ENCODE peak calls at places on chromosomes 6 and 20, in six cellular contexts. J is retinal pigment epithelial cell, U is GM12865, O is tibial nerve, K is transverse colon, X is heart right ventricle. M is an unnamed sample.

GRCh38 chr6:152981219-152981618 is 1.6 kb downstream of the FBXO5 start:
- DNase-seq in O (no peak), X (no peak), U (no peak), K (no peak), J (no peak), M (no peak)

GRCh38 chr6:305371-306206 is 13.3 kb downstream of the DUSP22 start:
- DNase-seq in K (no peak), J (no peak), O (no peak), U (peak), X (no peak), M (no peak)

GRCh38 chr6:7781240-7781639 is 55.3 kb downstream of the BMP6 start:
- DNase-seq in X (no peak), K (no peak), U (peak), O (no peak), J (no peak), M (no peak)

GRCh38 chr6:158476389-158476788 is 83.5 kb upstream of the TMEM181 start:
- DNase-seq in U (peak), K (no peak), O (no peak), J (no peak), X (no peak), M (no peak)

GRCh38 chr6:159094444-159095252 is 49.9 kb upstream of the TAGAP start:
- DNase-seq in X (no peak), U (peak), J (no peak), O (no peak), K (peak), M (no peak)

GRCh38 chr6:161246725-161247124 is 27.1 kb downstream of the AGPAT4 start:
- DNase-seq in J (no peak), K (no peak), U (no peak), O (no peak), X (no peak), M (peak)

GRCh38 chr6:46963626-46964025 is 41.9 kb upstream of the ADGRF5 start:
- DNase-seq in O (no peak), J (no peak), X (no peak), K (no peak), U (no peak), M (no peak)

GRCh38 chr20:17896247-17896723 is 72.3 kb downstream of the SNX5 start:
- DNase-seq in O (no peak), K (no peak), X (no peak), U (no peak), J (no peak), M (no peak)

GRCh38 chr6:3568396-3569082 is 111.7 kb upstream of the SLC22A23 start:
- DNase-seq in U (no peak), K (no peak), O (no peak), J (no peak), X (no peak), M (no peak)

GRCh38 chr6:27867051-27867940 is 44.9 kb downstream of the OR2B2 start:
- DNase-seq in K (peak), X (peak), U (peak), J (no peak), O (no peak), M (peak)

GRCh38 chr6:130965657-130966056 is 97.4 kb downstream of the EPB41L2 start:
- DNase-seq in O (no peak), X (no peak), U (no peak), J (no peak), K (no peak), M (no peak)

GRCh38 chr6:107823047-107823557 is 1.0 kb downstream of the SCML4 start:
- DNase-seq in U (no peak), J (no peak), X (no peak), K (no peak), O (no peak), M (no peak)

GRCh38 chr6:158058156-158058723 is 76.6 kb downstream of the SYNJ2 start:
- DNase-seq in O (no peak), U (no peak), J (no peak), X (no peak), K (no peak), M (no peak)

GRCh38 chr6:151482290-151482689 is 11.5 kb upstream of the CCDC170 start:
- DNase-seq in J (no peak), K (no peak), U (peak), O (no peak), X (no peak), M (no peak)

GRCh38 chr6:52263709-52264320 is 19.5 kb upstream of the IL17F start:
- DNase-seq in U (peak), K (peak), X (peak), J (peak), O (peak), M (peak)

GRCh38 chr6:124987291-124987690 is 25.1 kb downstream of the RNF217 start:
- DNase-seq in X (no peak), J (no peak), O (no peak), U (no peak), K (no peak), M (no peak)

GRCh38 chr6:161103475-161103874 is 111.9 kb downstream of the MAP3K4 start:
- DNase-seq in O (no peak), K (no peak), U (no peak), X (no peak), J (no peak), M (no peak)

GRCh38 chr6:130167655-130168054 is 55.1 kb downstream of the SAMD3 start:
- DNase-seq in X (no peak), U (no peak), J (no peak), O (no peak), K (no peak), M (no peak)

GRCh38 chr6:74368746-74369145 is 672.7 kb downstream of the CD109 start:
- DNase-seq in X (no peak), O (no peak), J (no peak), K (no peak), U (no peak), M (no peak)

GRCh38 chr20:62018437-62019143 is 47.1 kb downstream of the TAF4 start:
- DNase-seq in K (no peak), J (no peak), O (no peak), X (no peak), U (no peak), M (no peak)

GRCh38 chr20:61223121-61223520 is 28.9 kb upstream of the CDH4 start:
- DNase-seq in K (no peak), J (no peak), U (no peak), O (no peak), X (no peak), M (no peak)

GRCh38 chr20:49906101-49906604 is 9.2 kb downstream of the SPATA2 start:
- DNase-seq in X (no peak), K (no peak), J (no peak), U (no peak), O (no peak), M (no peak)

GRCh38 chr6:169176361-169176991 is 77.2 kb downstream of the THBS2 start:
- DNase-seq in J (no peak), X (no peak), K (no peak), O (no peak), U (no peak), M (no peak)

GRCh38 chr20:62602550-62602949 is 39.8 kb upstream of the SLCO4A1 start:
- DNase-seq in X (no peak), U (no peak), K (peak), J (no peak), O (no peak), M (no peak)

GRCh38 chr20:210809-211502 is 16.1 kb upstream of the DEFB129 start:
- DNase-seq in X (no peak), O (no peak), U (no peak), K (no peak), J (no peak), M (no peak)

GRCh38 chr6:148085651-148086321 is 256.9 kb upstream of the SASH1 start:
- DNase-seq in X (no peak), O (no peak), K (no peak), U (no peak), J (no peak), M (no peak)

GRCh38 chr6:114108119-114109002 is 137.4 kb upstream of the HDAC2 start:
- DNase-seq in O (peak), K (peak), X (peak), J (no peak), U (peak), M (peak)

GRCh38 chr6:134253681-134254080 is 64.2 kb downstream of the SGK1 start:
- DNase-seq in U (no peak), O (no peak), K (no peak), X (no peak), J (peak), M (no peak)

GRCh38 chr20:38165089-38165965 is at the start of gene TGM2:
- DNase-seq in K (peak), X (peak), O (no peak), J (peak), U (peak), M (peak)

GRCh38 chr20:37677969-37678610 is 15.7 kb upstream of the CTNNBL1 start:
- DNase-seq in O (no peak), X (no peak), J (no peak), K (no peak), U (no peak), M (no peak)

GRCh38 chr20:12241065-12241464 is 323.4 kb downstream of the BTBD3 start:
- DNase-seq in K (no peak), O (no peak), U (no peak), J (no peak), X (no peak), M (no peak)

GRCh38 chr6:125207956-125208355 is 54.4 kb downstream of the TPD52L1 start:
- DNase-seq in K (no peak), X (no peak), O (no peak), J (no peak), U (no peak), M (no peak)

GRCh38 chr20:6074145-6074561 is 20.3 kb upstream of the LRRN4 start:
- DNase-seq in K (no peak), U (peak), X (no peak), J (no peak), O (no peak), M (no peak)

GRCh38 chr6:37432916-37433656 is at the start of gene CMTR1:
- DNase-seq in X (peak), U (peak), K (peak), J (peak), O (peak), M (peak)
- TF ChIP-seq CTCF in X (no peak), U (no peak), K (no peak), J (no peak), O (no peak), M (no peak)

GRCh38 chr6:80235647-80236046 is 129.2 kb downstream of the BCKDHB start:
- DNase-seq in J (no peak), X (no peak), U (no peak), O (no peak), K (no peak), M (no peak)
- TF ChIP-seq CTCF in J (no peak), X (no peak), U (no peak), O (no peak), K (no peak), M (no peak)

GRCh38 chr6:144781836-144782235 is 496.7 kb downstream of the UTRN start:
- DNase-seq in K (no peak), O (no peak), J (no peak), X (no peak), U (no peak), M (no peak)

GRCh38 chr6:144778056-144778455 is 492.9 kb downstream of the UTRN start:
- DNase-seq in K (no peak), O (no peak), U (no peak), J (no peak), X (no peak), M (no peak)

GRCh38 chr6:144776031-144776819 is 491.1 kb downstream of the UTRN start:
- DNase-seq in U (no peak), K (no peak), X (no peak), J (no peak), O (no peak), M (no peak)

GRCh38 chr6:144777249-144777648 is 492.1 kb downstream of the UTRN start:
- DNase-seq in X (no peak), U (no peak), K (no peak), J (no peak), O (no peak), M (no peak)

DNA sequence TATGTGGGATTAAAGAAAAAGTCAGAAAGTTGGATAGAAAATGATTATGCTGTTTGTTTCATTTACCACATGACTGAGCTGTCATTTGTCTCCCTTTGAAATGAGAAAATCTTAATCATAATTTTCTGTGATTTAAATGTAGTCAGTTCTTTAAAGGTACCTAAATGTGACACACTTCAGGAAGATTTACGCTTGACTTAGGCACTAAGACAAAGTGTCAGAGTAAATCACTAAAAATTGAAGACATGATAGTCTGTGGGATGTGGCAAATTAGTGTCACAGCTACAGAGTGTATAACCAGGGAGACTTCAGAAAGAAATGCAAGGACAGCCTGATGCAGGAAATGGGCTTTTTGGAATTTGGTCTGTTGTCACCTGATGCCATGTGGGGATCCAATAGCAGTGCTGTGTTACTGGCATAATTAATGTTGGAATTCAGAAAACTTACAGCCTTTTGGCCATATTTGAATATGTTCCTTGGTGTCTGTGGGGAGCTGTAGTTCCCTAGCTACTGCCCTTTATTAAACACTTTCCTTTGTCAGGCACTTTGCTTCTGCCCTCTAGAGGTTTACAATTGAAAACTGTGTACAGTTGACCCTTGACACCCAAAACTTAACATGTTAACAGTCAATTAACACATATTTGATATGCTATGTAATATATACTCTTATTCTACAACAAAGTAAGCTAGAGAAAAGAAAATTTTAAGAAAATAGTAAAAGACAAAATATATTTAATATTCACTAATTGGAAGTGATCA is 493.8 kb downstream of the UTRN start:
- DNase-seq in K (no peak), O (no peak), J (no peak), U (peak), X (no peak), M (no peak)
- TF ChIP-seq CTCF in K (peak), O (no peak), J (peak), U (no peak), X (peak), M (no peak)

GRCh38 chr6:39389372-39389767 is 66.9 kb upstream of the KCNK16 start:
- DNase-seq in U (no peak), O (no peak), J (no peak), K (no peak), X (no peak), M (no peak)
- TF ChIP-seq CTCF in U (no peak), O (no peak), J (peak), K (peak), X (peak), M (peak)

DNA sequence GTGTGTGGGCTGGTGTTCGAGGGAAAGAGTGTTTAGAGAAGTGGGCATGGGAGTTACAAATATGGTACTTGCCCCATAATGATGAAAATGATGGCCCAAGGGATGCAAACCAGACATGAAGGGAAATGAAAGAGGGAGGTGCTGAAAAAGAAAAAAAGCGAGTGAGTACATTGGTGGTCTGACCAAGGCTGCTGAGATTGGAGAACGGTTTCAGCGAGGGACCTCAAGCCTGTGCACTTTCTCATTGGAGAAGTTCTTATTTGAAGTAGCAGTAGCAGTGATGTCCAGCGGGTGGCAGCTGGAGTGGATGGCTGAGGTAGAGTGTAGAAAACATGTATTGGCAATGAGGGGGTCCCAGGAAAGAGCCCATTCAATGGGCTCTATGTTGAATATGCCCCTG is 54.8 kb downstream of the TNFAIP3 start:
- DNase-seq in J (no peak), U (peak), O (no peak), X (no peak), K (no peak), M (no peak)
- TF ChIP-seq CTCF in J (peak), U (no peak), O (no peak), X (no peak), K (no peak), M (no peak)

DNA sequence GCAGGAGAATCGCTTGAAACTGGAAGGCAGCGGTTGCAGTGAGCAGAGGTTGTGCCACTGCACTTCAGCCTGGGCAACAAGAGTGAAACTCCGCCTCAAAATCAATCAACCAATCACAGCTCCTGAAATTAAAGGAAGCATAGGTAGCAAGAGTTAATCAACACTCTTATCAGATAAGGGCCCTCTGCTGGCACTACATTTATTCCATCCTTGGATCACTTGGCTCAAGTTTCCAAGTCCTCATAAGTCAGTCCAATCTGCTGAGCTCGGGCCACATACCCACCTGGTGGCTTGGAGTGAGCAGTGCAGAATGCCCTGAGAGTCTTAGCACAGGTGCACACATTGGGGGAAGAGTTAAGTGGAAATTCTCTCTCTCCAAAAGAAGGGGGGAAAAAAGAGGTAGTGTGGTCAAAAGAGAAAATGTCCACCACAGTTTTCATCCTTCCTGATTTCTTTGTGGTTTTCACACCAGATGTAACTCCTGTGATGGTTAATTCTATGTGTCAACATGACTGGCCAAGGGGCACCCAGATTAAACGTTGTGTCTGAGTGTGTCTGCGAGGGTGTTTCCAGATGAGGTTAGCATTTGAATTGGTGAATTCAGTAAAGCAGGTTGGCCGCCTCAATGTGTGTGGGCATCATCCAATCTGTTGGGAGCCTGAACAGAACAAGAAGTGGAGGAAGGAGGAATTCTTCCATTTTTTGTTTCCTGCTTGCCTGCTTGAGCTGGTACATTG is 14.2 kb upstream of the FAM8A1 start:
- DNase-seq in K (no peak), X (no peak), J (no peak), O (no peak), U (peak), M (no peak)
- TF ChIP-seq CTCF in K (peak), X (no peak), J (peak), O (no peak), U (peak), M (no peak)

GRCh38 chr6:18680842-18681241 is 293.7 kb downstream of the RNF144B start:
- DNase-seq in J (no peak), U (no peak), O (no peak), K (no peak), X (no peak), M (no peak)
- TF ChIP-seq CTCF in J (peak), U (no peak), O (no peak), K (no peak), X (no peak), M (no peak)

M was measured in right atrium auricular region.